ENCODE peak calls at places on chromosomes 2 and 18, in nine cellular contexts. One of them, this sample, is unnamed.

GRCh38 chr2:17587469-17587868 is 47.0 kb downstream of the VSNL1 start:
- DNase-seq in fibroblast of lung: no peak
- DNase-seq in A673: no peak
- DNase-seq in GM13976: no peak
- DNase-seq in GM06990: no peak
- DNase-seq in cardiac muscle cell: no peak
- DNase-seq in endodermal cell: peak
- DNase-seq in fibroblast of the aortic adventitia: no peak
- DNase-seq in left ventricle myocardium inferior: no peak
- DNase-seq in this sample: no peak

GRCh38 chr18:3380384-3380961 is 69.5 kb upstream of the TGIF1 start:
- DNase-seq in fibroblast of lung: peak
- DNase-seq in A673: peak
- DNase-seq in GM13976: no peak
- DNase-seq in GM06990: peak
- DNase-seq in cardiac muscle cell: peak
- DNase-seq in endodermal cell: no peak
- DNase-seq in fibroblast of the aortic adventitia: peak
- DNase-seq in left ventricle myocardium inferior: no peak
- DNase-seq in this sample: no peak

GRCh38 chr2:156465573-156465972 is 29.4 kb downstream of the GPD2 start:
- DNase-seq in fibroblast of lung: peak
- DNase-seq in A673: no peak
- DNase-seq in GM13976: no peak
- DNase-seq in GM06990: no peak
- DNase-seq in cardiac muscle cell: peak
- DNase-seq in endodermal cell: peak
- DNase-seq in fibroblast of the aortic adventitia: peak
- DNase-seq in left ventricle myocardium inferior: no peak
- DNase-seq in this sample: no peak

GRCh38 chr2:156434461-156435291 is 1.5 kb upstream of the GPD2 start:
- DNase-seq in fibroblast of lung: peak
- DNase-seq in A673: no peak
- DNase-seq in GM13976: peak
- DNase-seq in GM06990: no peak
- DNase-seq in cardiac muscle cell: peak
- DNase-seq in endodermal cell: no peak
- DNase-seq in fibroblast of the aortic adventitia: peak
- DNase-seq in left ventricle myocardium inferior: no peak
- DNase-seq in this sample: no peak

GRCh38 chr18:42574871-42575270 is 540.6 kb downstream of the RIT2 start:
- DNase-seq in fibroblast of lung: no peak
- DNase-seq in A673: no peak
- DNase-seq in GM13976: no peak
- DNase-seq in GM06990: no peak
- DNase-seq in cardiac muscle cell: no peak
- DNase-seq in endodermal cell: no peak
- DNase-seq in fibroblast of the aortic adventitia: no peak
- DNase-seq in left ventricle myocardium inferior: no peak
- DNase-seq in this sample: no peak

GRCh38 chr2:31302940-31303563 is 69.1 kb downstream of the EHD3 start:
- DNase-seq in fibroblast of lung: no peak
- DNase-seq in A673: no peak
- DNase-seq in GM13976: no peak
- DNase-seq in GM06990: no peak
- DNase-seq in cardiac muscle cell: no peak
- DNase-seq in endodermal cell: no peak
- DNase-seq in fibroblast of the aortic adventitia: no peak
- DNase-seq in left ventricle myocardium inferior: peak
- DNase-seq in this sample: no peak

GRCh38 chr2:203693242-203693879 is 13.1 kb upstream of the CD28 start:
- DNase-seq in fibroblast of lung: no peak
- DNase-seq in A673: no peak
- DNase-seq in GM13976: no peak
- DNase-seq in GM06990: no peak
- DNase-seq in cardiac muscle cell: no peak
- DNase-seq in endodermal cell: no peak
- DNase-seq in fibroblast of the aortic adventitia: no peak
- DNase-seq in left ventricle myocardium inferior: no peak
- DNase-seq in this sample: no peak

GRCh38 chr18:34965108-34965507 is 76.1 kb upstream of the MAPRE2 start:
- DNase-seq in fibroblast of lung: no peak
- DNase-seq in A673: no peak
- DNase-seq in GM13976: no peak
- DNase-seq in GM06990: no peak
- DNase-seq in cardiac muscle cell: no peak
- DNase-seq in endodermal cell: no peak
- DNase-seq in fibroblast of the aortic adventitia: no peak
- DNase-seq in left ventricle myocardium inferior: no peak
- DNase-seq in this sample: no peak

GRCh38 chr18:48186861-48187260 is 222.3 kb downstream of the ZBTB7C start:
- DNase-seq in fibroblast of lung: no peak
- DNase-seq in A673: no peak
- DNase-seq in GM13976: no peak
- DNase-seq in GM06990: no peak
- DNase-seq in cardiac muscle cell: no peak
- DNase-seq in endodermal cell: no peak
- DNase-seq in fibroblast of the aortic adventitia: no peak
- DNase-seq in left ventricle myocardium inferior: no peak
- DNase-seq in this sample: no peak

GRCh38 chr2:135563793-135564192 is 32.5 kb downstream of the R3HDM1 start:
- DNase-seq in fibroblast of lung: peak
- DNase-seq in A673: peak
- DNase-seq in GM13976: no peak
- DNase-seq in GM06990: no peak
- DNase-seq in cardiac muscle cell: peak
- DNase-seq in endodermal cell: no peak
- DNase-seq in fibroblast of the aortic adventitia: no peak
- DNase-seq in left ventricle myocardium inferior: no peak
- DNase-seq in this sample: no peak

GRCh38 chr2:43178602-43179542 is 47.5 kb downstream of the ZFP36L2 start:
- DNase-seq in fibroblast of lung: peak
- DNase-seq in A673: peak
- DNase-seq in GM13976: no peak
- DNase-seq in GM06990: no peak
- DNase-seq in cardiac muscle cell: peak
- DNase-seq in endodermal cell: peak
- DNase-seq in fibroblast of the aortic adventitia: peak
- DNase-seq in left ventricle myocardium inferior: peak
- DNase-seq in this sample: no peak

GRCh38 chr2:44130441-44130840 is 38.2 kb upstream of the PPM1B start:
- DNase-seq in fibroblast of lung: peak
- DNase-seq in A673: peak
- DNase-seq in GM13976: no peak
- DNase-seq in GM06990: no peak
- DNase-seq in cardiac muscle cell: peak
- DNase-seq in endodermal cell: no peak
- DNase-seq in fibroblast of the aortic adventitia: peak
- DNase-seq in left ventricle myocardium inferior: no peak
- DNase-seq in this sample: no peak

GRCh38 chr2:225008935-225009334 is 33.3 kb downstream of the DOCK10 start:
- DNase-seq in fibroblast of lung: no peak
- DNase-seq in A673: peak
- DNase-seq in GM13976: no peak
- DNase-seq in GM06990: no peak
- DNase-seq in cardiac muscle cell: peak
- DNase-seq in endodermal cell: peak
- DNase-seq in fibroblast of the aortic adventitia: no peak
- DNase-seq in left ventricle myocardium inferior: no peak
- DNase-seq in this sample: peak
- TF ChIP-seq CTCF in fibroblast of lung: peak
- TF ChIP-seq CTCF in A673: peak
- TF ChIP-seq CTCF in GM13976: peak
- TF ChIP-seq CTCF in GM06990: peak
- TF ChIP-seq CTCF in cardiac muscle cell: peak
- TF ChIP-seq CTCF in endodermal cell: peak
- TF ChIP-seq CTCF in fibroblast of the aortic adventitia: peak
- TF ChIP-seq CTCF in left ventricle myocardium inferior: peak
- TF ChIP-seq CTCF in this sample: peak

GRCh38 chr2:61660511-61661388 is 122.6 kb upstream of the XPO1 start:
- DNase-seq in fibroblast of lung: no peak
- DNase-seq in A673: no peak
- DNase-seq in GM13976: no peak
- DNase-seq in GM06990: no peak
- DNase-seq in cardiac muscle cell: peak
- DNase-seq in endodermal cell: no peak
- DNase-seq in fibroblast of the aortic adventitia: peak
- DNase-seq in left ventricle myocardium inferior: peak
- DNase-seq in this sample: no peak

GRCh38 chr2:61664190-61664589 is 126.0 kb upstream of the XPO1 start:
- DNase-seq in fibroblast of lung: no peak
- DNase-seq in A673: no peak
- DNase-seq in GM13976: no peak
- DNase-seq in GM06990: no peak
- DNase-seq in cardiac muscle cell: no peak
- DNase-seq in endodermal cell: no peak
- DNase-seq in fibroblast of the aortic adventitia: no peak
- DNase-seq in left ventricle myocardium inferior: no peak
- DNase-seq in this sample: no peak

GRCh38 chr2:61662990-61663389 is 124.8 kb upstream of the XPO1 start:
- DNase-seq in fibroblast of lung: peak
- DNase-seq in A673: no peak
- DNase-seq in GM13976: no peak
- DNase-seq in GM06990: no peak
- DNase-seq in cardiac muscle cell: no peak
- DNase-seq in endodermal cell: no peak
- DNase-seq in fibroblast of the aortic adventitia: no peak
- DNase-seq in left ventricle myocardium inferior: no peak
- DNase-seq in this sample: no peak

DNA sequence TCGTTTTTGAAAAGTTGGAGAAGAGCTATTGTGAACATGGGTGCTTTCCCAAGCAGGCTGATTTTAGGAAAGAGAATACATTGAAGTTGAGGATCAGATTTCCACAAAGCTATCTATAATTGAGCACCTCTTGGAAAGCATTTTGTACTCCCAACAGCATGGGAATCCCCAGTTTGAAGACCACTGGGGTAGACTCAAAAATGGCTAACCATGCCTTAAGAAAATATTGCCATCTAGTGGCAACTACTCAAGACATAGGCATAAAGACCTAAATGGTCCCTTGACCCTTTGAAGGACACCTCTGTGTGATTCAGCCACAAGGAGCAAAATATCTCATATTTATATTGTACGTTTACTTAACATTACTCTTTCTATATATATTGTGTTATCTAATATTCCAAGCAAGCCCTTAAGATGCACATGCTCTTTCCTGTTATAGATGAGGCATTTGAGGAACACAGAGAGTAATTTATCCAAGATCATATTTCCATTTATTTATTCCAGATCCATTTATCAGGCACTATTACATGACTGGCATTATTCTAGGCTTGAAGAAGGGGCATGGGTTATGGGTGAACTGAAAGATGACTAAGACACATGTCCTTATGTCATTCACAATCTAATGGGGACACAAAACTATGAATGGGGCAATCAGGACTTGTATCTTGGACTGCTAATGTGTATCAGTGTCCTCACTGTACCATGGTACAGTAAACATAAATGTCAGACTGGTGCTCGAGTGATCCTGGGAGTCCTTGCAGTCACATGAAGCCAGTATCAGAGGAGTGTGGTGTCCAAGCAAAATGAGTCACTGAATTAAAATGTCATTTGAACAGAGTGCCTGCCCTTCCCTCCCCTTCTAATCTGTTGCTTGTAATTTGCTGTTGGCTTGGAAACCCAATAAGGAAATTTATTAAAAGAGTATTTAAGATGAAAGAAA is 121.0 kb upstream of the XPO1 start:
- DNase-seq in fibroblast of lung: peak
- DNase-seq in A673: peak
- DNase-seq in GM13976: peak
- DNase-seq in GM06990: peak
- DNase-seq in cardiac muscle cell: peak
- DNase-seq in endodermal cell: no peak
- DNase-seq in fibroblast of the aortic adventitia: peak
- DNase-seq in left ventricle myocardium inferior: no peak
- DNase-seq in this sample: no peak
- TF ChIP-seq CTCF in fibroblast of lung: peak
- TF ChIP-seq CTCF in A673: peak
- TF ChIP-seq CTCF in GM13976: peak
- TF ChIP-seq CTCF in GM06990: peak
- TF ChIP-seq CTCF in cardiac muscle cell: peak
- TF ChIP-seq CTCF in endodermal cell: peak
- TF ChIP-seq CTCF in fibroblast of the aortic adventitia: peak
- TF ChIP-seq CTCF in left ventricle myocardium inferior: peak
- TF ChIP-seq CTCF in this sample: peak

GRCh38 chr18:46856975-46857374 is 60.3 kb downstream of the PIAS2 start:
- DNase-seq in fibroblast of lung: peak
- DNase-seq in A673: peak
- DNase-seq in GM13976: peak
- DNase-seq in GM06990: no peak
- DNase-seq in cardiac muscle cell: peak
- DNase-seq in endodermal cell: no peak
- DNase-seq in fibroblast of the aortic adventitia: peak
- DNase-seq in left ventricle myocardium inferior: no peak
- DNase-seq in this sample: no peak
- TF ChIP-seq CTCF in fibroblast of lung: no peak
- TF ChIP-seq CTCF in A673: peak
- TF ChIP-seq CTCF in GM13976: no peak
- TF ChIP-seq CTCF in GM06990: no peak
- TF ChIP-seq CTCF in cardiac muscle cell: no peak
- TF ChIP-seq CTCF in endodermal cell: peak
- TF ChIP-seq CTCF in fibroblast of the aortic adventitia: no peak
- TF ChIP-seq CTCF in left ventricle myocardium inferior: no peak
- TF ChIP-seq CTCF in this sample: no peak

GRCh38 chr2:167258712-167259111 is 370.4 kb downstream of the XIRP2 start:
- DNase-seq in fibroblast of lung: no peak
- DNase-seq in A673: no peak
- DNase-seq in GM13976: no peak
- DNase-seq in GM06990: no peak
- DNase-seq in cardiac muscle cell: no peak
- DNase-seq in endodermal cell: no peak
- DNase-seq in fibroblast of the aortic adventitia: no peak
- DNase-seq in left ventricle myocardium inferior: no peak
- DNase-seq in this sample: peak

GRCh38 chr2:167265004-167265403 is 376.7 kb downstream of the XIRP2 start:
- DNase-seq in fibroblast of lung: no peak
- DNase-seq in A673: no peak
- DNase-seq in GM13976: no peak
- DNase-seq in GM06990: no peak
- DNase-seq in cardiac muscle cell: no peak
- DNase-seq in endodermal cell: no peak
- DNase-seq in fibroblast of the aortic adventitia: no peak
- DNase-seq in left ventricle myocardium inferior: no peak
- DNase-seq in this sample: no peak

GRCh38 chr2:167265722-167266121 is 377.4 kb downstream of the XIRP2 start:
- DNase-seq in fibroblast of lung: no peak
- DNase-seq in A673: no peak
- DNase-seq in GM13976: no peak
- DNase-seq in GM06990: no peak
- DNase-seq in cardiac muscle cell: no peak
- DNase-seq in endodermal cell: no peak
- DNase-seq in fibroblast of the aortic adventitia: no peak
- DNase-seq in left ventricle myocardium inferior: no peak
- DNase-seq in this sample: no peak

DNA sequence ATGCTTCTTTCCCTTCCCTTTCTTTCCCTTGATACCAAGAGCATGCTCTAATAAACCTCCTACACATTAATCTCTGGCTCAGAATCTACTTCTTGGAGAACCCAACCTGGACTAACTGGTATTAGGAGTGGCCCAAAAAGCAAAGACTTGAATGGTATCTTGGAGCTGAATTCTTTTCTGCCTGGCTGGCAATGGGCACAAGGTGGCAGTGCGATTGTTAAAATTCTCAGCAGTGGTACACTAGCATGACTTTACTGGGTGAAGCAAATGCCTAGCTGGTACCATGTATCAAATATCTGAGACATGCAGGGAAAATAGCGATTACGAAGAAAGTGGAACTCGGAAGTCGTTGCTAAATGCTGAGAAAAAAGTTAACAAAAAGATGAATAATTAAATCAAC is 376.1 kb downstream of the XIRP2 start:
- DNase-seq in fibroblast of lung: no peak
- DNase-seq in A673: peak
- DNase-seq in GM13976: no peak
- DNase-seq in GM06990: no peak
- DNase-seq in cardiac muscle cell: peak
- DNase-seq in endodermal cell: peak
- DNase-seq in fibroblast of the aortic adventitia: no peak
- DNase-seq in left ventricle myocardium inferior: no peak
- DNase-seq in this sample: no peak
- TF ChIP-seq CTCF in fibroblast of lung: peak
- TF ChIP-seq CTCF in A673: peak
- TF ChIP-seq CTCF in GM13976: no peak
- TF ChIP-seq CTCF in GM06990: peak
- TF ChIP-seq CTCF in cardiac muscle cell: peak
- TF ChIP-seq CTCF in endodermal cell: peak
- TF ChIP-seq CTCF in fibroblast of the aortic adventitia: no peak
- TF ChIP-seq CTCF in left ventricle myocardium inferior: peak
- TF ChIP-seq CTCF in this sample: no peak